ENCODE peak calls at places on chromosomes 4 and X, in four cellular contexts. One of them, this sample, is unnamed.

GRCh38 chr4:54322817-54323417 is 93.8 kb downstream of the PDGFRA start:
- DNase-seq in K562: peak
- DNase-seq in GM12878: no peak
- DNase-seq in HepG2: peak
- DNase-seq in this sample: peak

GRCh38 chr4:25095756-25096552 is 64.3 kb downstream of the SEPSECS start:
- DNase-seq in K562: no peak
- DNase-seq in GM12878: no peak
- DNase-seq in HepG2: no peak
- DNase-seq in this sample: no peak

GRCh38 chr4:152594981-152595916 is 59.4 kb upstream of the FBXW7 start:
- DNase-seq in GM12878: peak
- DNase-seq in HepG2: no peak
- DNase-seq in K562: no peak
- DNase-seq in this sample: no peak

GRCh38 chr4:76341063-76341462 is 34.5 kb downstream of the STBD1 start:
- DNase-seq in HepG2: no peak
- DNase-seq in GM12878: no peak
- DNase-seq in K562: peak
- DNase-seq in this sample: no peak

GRCh38 chrX:130171446-130172126 is at the start of gene RAB33A:
- DNase-seq in K562: no peak
- DNase-seq in HepG2: no peak
- DNase-seq in GM12878: no peak
- DNase-seq in this sample: no peak

GRCh38 chr4:121380448-121381147 is at the start of gene QRFPR:
- DNase-seq in K562: no peak
- DNase-seq in GM12878: no peak
- DNase-seq in HepG2: no peak
- DNase-seq in this sample: peak

GRCh38 chrX:108224727-108225455 is 133.3 kb downstream of the ATG4A start:
- DNase-seq in K562: peak
- DNase-seq in GM12878: peak
- DNase-seq in HepG2: peak
- DNase-seq in this sample: peak

GRCh38 chrX:72576161-72576896 is 3.7 kb upstream of the HDAC8 start:
- DNase-seq in GM12878: no peak
- DNase-seq in HepG2: peak
- DNase-seq in K562: no peak
- DNase-seq in this sample: no peak

GRCh38 chr4:90317785-90318184 is 190.6 kb downstream of the CCSER1 start:
- DNase-seq in K562: no peak
- DNase-seq in HepG2: no peak
- DNase-seq in GM12878: no peak
- DNase-seq in this sample: peak

GRCh38 chr4:42638993-42639392 is 17.9 kb downstream of the ATP8A1 start:
- DNase-seq in HepG2: no peak
- DNase-seq in K562: no peak
- DNase-seq in GM12878: peak
- DNase-seq in this sample: no peak

GRCh38 chr4:74531952-74532794 is 87.2 kb downstream of the AREG start:
- DNase-seq in GM12878: peak
- DNase-seq in HepG2: peak
- DNase-seq in K562: peak
- DNase-seq in this sample: peak

GRCh38 chrX:120205816-120206753 is 44.5 kb upstream of the ZBTB33 start:
- DNase-seq in K562: no peak
- DNase-seq in HepG2: no peak
- DNase-seq in GM12878: no peak
- DNase-seq in this sample: no peak

GRCh38 chr4:147788791-147789190 is 56.9 kb downstream of the ARHGAP10 start:
- DNase-seq in HepG2: no peak
- DNase-seq in K562: no peak
- DNase-seq in GM12878: no peak
- DNase-seq in this sample: no peak

DNA sequence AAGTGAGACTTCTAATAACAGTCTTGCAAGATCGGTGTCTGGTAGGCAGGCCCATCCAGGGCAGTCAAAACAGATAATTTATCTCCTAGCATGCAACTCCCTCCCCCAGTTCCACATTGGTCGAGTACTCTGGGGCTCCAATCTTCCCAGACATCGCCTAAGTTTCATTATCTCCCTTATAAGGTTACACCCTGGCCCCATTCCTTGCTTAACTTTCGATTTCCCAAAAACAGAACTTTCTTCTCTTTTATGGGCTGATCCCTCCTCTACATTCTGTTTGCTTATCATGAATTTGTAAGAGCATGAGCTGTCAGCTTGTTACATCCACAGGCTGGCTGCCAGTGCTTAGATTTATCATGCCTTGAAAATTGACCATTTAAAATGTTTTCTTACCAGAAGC is 471.3 kb downstream of the TECRL start:
- DNase-seq in GM12878: no peak
- DNase-seq in HepG2: no peak
- DNase-seq in K562: no peak
- DNase-seq in this sample: peak
- TF ChIP-seq FOXM1 in GM12878: no peak
- TF ChIP-seq FOXM1 in HepG2: no peak
- TF ChIP-seq FOXM1 in K562: no peak
- TF ChIP-seq FOXM1 in this sample: no peak

GRCh38 chr4:69823481-69824186 is 36.3 kb downstream of the SULT1E1 start:
- DNase-seq in GM12878: no peak
- DNase-seq in K562: no peak
- DNase-seq in HepG2: peak
- DNase-seq in this sample: peak
- TF ChIP-seq FOXK2 in GM12878: no peak
- TF ChIP-seq FOXK2 in K562: no peak
- TF ChIP-seq FOXK2 in HepG2: peak
- TF ChIP-seq FOXK2 in this sample: no peak

GRCh38 chrX:12898073-12898472 is 8.3 kb upstream of the TLR8 start:
- DNase-seq in HepG2: no peak
- DNase-seq in GM12878: no peak
- DNase-seq in K562: no peak
- DNase-seq in this sample: no peak
- TF ChIP-seq SP1 in HepG2: no peak
- TF ChIP-seq SP1 in GM12878: no peak
- TF ChIP-seq SP1 in K562: no peak
- TF ChIP-seq SP1 in this sample: no peak

DNA sequence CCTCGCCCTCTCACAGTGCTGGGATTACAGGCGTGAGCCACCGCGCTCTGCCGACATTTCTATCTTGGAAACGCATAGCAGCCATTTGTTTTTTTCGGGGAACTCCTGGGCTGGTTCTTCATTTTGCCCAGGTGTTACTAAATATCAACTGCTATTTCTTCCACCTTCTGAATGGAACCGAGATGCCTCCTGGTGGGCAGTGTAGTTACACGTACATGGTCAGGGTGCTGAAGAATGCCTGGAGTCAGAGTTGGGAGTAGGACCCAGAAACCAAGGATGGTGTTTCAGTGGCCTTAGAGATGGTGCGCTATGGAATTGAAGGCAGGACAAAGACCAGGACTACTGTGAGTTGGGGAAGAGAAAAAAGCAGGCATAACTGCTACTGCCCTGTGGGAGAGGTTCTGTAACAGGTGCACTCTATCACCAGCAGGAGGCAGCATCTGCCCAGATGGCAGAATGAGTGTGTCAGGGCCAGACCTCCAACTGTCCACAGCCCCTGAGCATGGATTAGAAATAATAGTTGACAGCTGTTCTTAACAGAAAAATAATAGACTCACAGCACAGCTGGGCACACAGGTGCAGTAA is 81.7 kb downstream of the ZC4H2 start:
- DNase-seq in GM12878: no peak
- DNase-seq in HepG2: peak
- DNase-seq in K562: peak
- DNase-seq in this sample: peak
- TF ChIP-seq FOXM1 in GM12878: no peak
- TF ChIP-seq FOXM1 in HepG2: no peak
- TF ChIP-seq FOXM1 in K562: no peak
- TF ChIP-seq FOXM1 in this sample: no peak

GRCh38 chr4:126097155-126097554 is 782.4 kb downstream of the FAT4 start:
- DNase-seq in K562: no peak
- DNase-seq in HepG2: no peak
- DNase-seq in GM12878: no peak
- DNase-seq in this sample: no peak
- TF ChIP-seq FOXK2 in K562: no peak
- TF ChIP-seq FOXK2 in HepG2: no peak
- TF ChIP-seq FOXK2 in GM12878: no peak
- TF ChIP-seq FOXK2 in this sample: no peak

GRCh38 chr4:185142563-185142910 is 529 bp upstream of the SLC25A4 start:
- DNase-seq in HepG2: peak
- DNase-seq in K562: no peak
- DNase-seq in GM12878: no peak
- DNase-seq in this sample: no peak

GRCh38 chr4:185143596-185143969 is 517 bp downstream of the SLC25A4 start:
- DNase-seq in HepG2: peak
- DNase-seq in GM12878: no peak
- DNase-seq in K562: no peak
- DNase-seq in this sample: peak

GRCh38 chr4:185141777-185142176 is 1.3 kb upstream of the SLC25A4 start:
- DNase-seq in GM12878: no peak
- DNase-seq in HepG2: no peak
- DNase-seq in K562: no peak
- DNase-seq in this sample: no peak

GRCh38 chr4:185144601-185145240 is 1.7 kb downstream of the SLC25A4 start:
- DNase-seq in HepG2: peak
- DNase-seq in K562: no peak
- DNase-seq in GM12878: no peak
- DNase-seq in this sample: no peak

GRCh38 chr4:185142911-185143595 is at the start of gene SLC25A4:
- DNase-seq in K562: peak
- DNase-seq in GM12878: peak
- DNase-seq in HepG2: peak
- DNase-seq in this sample: peak
- TF ChIP-seq SP1 in K562: peak
- TF ChIP-seq SP1 in GM12878: peak
- TF ChIP-seq SP1 in HepG2: peak
- TF ChIP-seq SP1 in this sample: peak